ENCODE peak calls at places on chromosomes 5 and 9, in five cellular contexts. X is EL; Q is fibroblast of lung; H is ACHN; S is activated naive CD4-positive, alpha-beta T cell treated with anti-CD3 and anti-CD28 coated beads, Interleukin-2, amount 50 U/mL, for 16 hours. U is an unnamed sample.

GRCh38 chr5:38772471-38772870 is 73.3 kb upstream of the OSMR start:
- DNase-seq in X (no peak), Q (no peak), H (no peak), S (no peak), U (no peak)

GRCh38 chr9:3500044-3500443 is 25.8 kb downstream of the RFX3 start:
- DNase-seq in X (no peak), Q (no peak), H (no peak), S (no peak), U (no peak)

GRCh38 chr5:79962580-79963222 is 28.4 kb downstream of the MTX3 start:
- DNase-seq in X (peak; percentile 61), Q (no peak), H (no peak), S (no peak), U (no peak)

GRCh38 chr9:113634597-113635515 is 171.3 kb downstream of the RGS3 start:
- DNase-seq in X (no peak), Q (peak; percentile 44), H (no peak), S (no peak), U (no peak)

GRCh38 chr9:109922617-109923260 is 142.7 kb downstream of the PALM2AKAP2 start:
- DNase-seq in X (no peak), Q (peak; percentile 56), H (peak; percentile 6), S (no peak), U (no peak)

GRCh38 chr5:108636135-108636888 is 111.4 kb upstream of the FER start:
- DNase-seq in X (no peak), Q (no peak), H (no peak), S (no peak), U (no peak)

GRCh38 chr9:93577045-93577939 is 908 bp downstream of the PHF2 start:
- DNase-seq in X (peak; percentile 20), Q (peak; percentile 22), H (no peak), S (no peak), U (no peak)

GRCh38 chr9:82970359-82970758 is 92.6 kb downstream of the RASEF start:
- DNase-seq in X (no peak), Q (no peak), H (no peak), S (no peak), U (no peak)

GRCh38 chr5:1681955-1682354 is 117.7 kb downstream of the MRPL36 start:
- DNase-seq in X (no peak), Q (no peak), H (no peak), S (no peak), U (no peak)

GRCh38 chr5:93503598-93504067 is 77.4 kb downstream of the NR2F1-AS1 start:
- DNase-seq in X (peak; percentile 92), Q (peak; percentile 93), H (no peak), S (no peak), U (no peak)

U was measured in Calu3.